ENCODE peak calls at places on chromosomes 3 and 15, in eight cellular contexts. R is activated T-helper 1 cell treated with Interleukin-2 at 50 U/mL for 16 hours; Y is CD8-positive, alpha-beta T cell; P is spleen; E is GM12864; W is bronchial epithelial cell; B is epithelial cell of esophagus; O is EL. N is an unnamed sample.

GRCh38 chr3:138234401-138235179 is 47.5 kb downstream of the ARMC8 start:
- DNase-seq in R (no peak), Y (no peak), P (no peak), E (no peak), W (no peak), B (no peak), O (peak; percentile 10), N (peak; percentile 34)

GRCh38 chr3:166011771-166012170 is 174.5 kb upstream of the BCHE start:
- DNase-seq in R (no peak), Y (no peak), P (no peak), E (no peak), W (no peak), B (no peak), O (no peak), N (no peak)

GRCh38 chr15:27933562-27933961 is 165.6 kb downstream of the OCA2 start:
- DNase-seq in R (no peak), Y (no peak), P (no peak), E (no peak), W (no peak), B (peak; percentile 24), O (no peak), N (no peak)

GRCh38 chr3:157938154-157938774 is 168.0 kb downstream of the SHOX2 start:
- DNase-seq in R (no peak), Y (no peak), P (no peak), E (no peak), W (peak; percentile 60), B (peak; percentile 67), O (peak; percentile 30), N (peak; percentile 40)

GRCh38 chr3:6644070-6644929 is 216.6 kb upstream of the GRM7 start:
- DNase-seq in R (no peak), Y (no peak), P (no peak), E (no peak), W (no peak), B (no peak), O (no peak), N (no peak)

GRCh38 chr15:75161788-75162414 is 39.8 kb upstream of the C15orf39 start:
- DNase-seq in R (no peak), Y (no peak), P (peak; percentile 74), E (no peak), W (peak; percentile 36), B (peak; percentile 52), O (no peak), N (no peak)

GRCh38 chr15:101081900-101082299 is 162.7 kb downstream of the LRRK1 start:
- DNase-seq in R (no peak), Y (no peak), P (no peak), E (no peak), W (no peak), B (no peak), O (no peak), N (no peak)

GRCh38 chr3:65894679-65895078 is 144.0 kb downstream of the MAGI1 start:
- DNase-seq in R (no peak), Y (no peak), P (no peak), E (no peak), W (peak; percentile 77), B (peak; percentile 87), O (peak; percentile 48), N (peak; percentile 85)

GRCh38 chr3:13879946-13880810 is at the start of gene WNT7A:
- DNase-seq in R (peak; percentile 63), Y (peak; percentile 53), P (peak; percentile 81), E (no peak), W (peak; percentile 50), B (peak; percentile 77), O (peak; percentile 13), N (peak; percentile 74)

GRCh38 chr15:64740361-64741170 is 34.8 kb downstream of the RBPMS2 start:
- DNase-seq in R (no peak), Y (no peak), P (no peak), E (no peak), W (peak; percentile 66), B (peak; percentile 55), O (peak; percentile 49), N (peak; percentile 50)

GRCh38 chr3:143142354-143142753 is 22.8 kb downstream of the CHST2 start:
- DNase-seq in R (no peak), Y (no peak), P (no peak), E (no peak), W (no peak), B (no peak), O (no peak), N (no peak)

GRCh38 chr3:22296641-22297040 is 545.6 kb upstream of the ZNF385D start:
- DNase-seq in R (no peak), Y (no peak), P (no peak), E (no peak), W (no peak), B (peak; percentile 7), O (peak; percentile 6), N (no peak)

GRCh38 chr3:3200632-3201212 is 21.2 kb upstream of the CRBN start:
- DNase-seq in R (no peak), Y (no peak), P (no peak), E (peak; percentile 40), W (peak; percentile 59), B (peak; percentile 71), O (peak; percentile 60), N (peak; percentile 46)

GRCh38 chr3:51718547-51719412 is 11.9 kb downstream of the GRM2 start:
- DNase-seq in R (no peak), Y (no peak), P (no peak), E (peak; percentile 10), W (peak; percentile 55), B (peak; percentile 69), O (peak; percentile 65), N (peak; percentile 61)

GRCh38 chr15:89802231-89802928 is 12.3 kb downstream of the ANPEP start:
- DNase-seq in R (no peak), Y (no peak), P (peak; percentile 54), E (no peak), W (no peak), B (no peak), O (no peak), N (no peak)

GRCh38 chr15:68187559-68187958 is 17.6 kb downstream of the CALML4 start:
- DNase-seq in R (no peak), Y (no peak), P (no peak), E (no peak), W (peak; percentile 28), B (peak; percentile 15), O (peak; percentile 66), N (peak; percentile 41)

GRCh38 chr3:21750831-21751391 is at the start of gene ZNF385D:
- DNase-seq in R (no peak), Y (no peak), P (no peak), E (no peak), W (peak; percentile 31), B (peak; percentile 33), O (peak; percentile 64), N (peak; percentile 51)

GRCh38 chr15:83927704-83928391 is 273.9 kb downstream of the ADAMTSL3 start:
- DNase-seq in R (no peak), Y (no peak), P (no peak), E (peak; percentile 45), W (no peak), B (no peak), O (no peak), N (no peak)

GRCh38 chr15:94193906-94194305 is 37.5 kb upstream of the MCTP2 start:
- DNase-seq in R (no peak), Y (no peak), P (no peak), E (no peak), W (peak; percentile 76), B (peak; percentile 63), O (no peak), N (no peak)

GRCh38 chr15:60582370-60583036 is 103.6 kb upstream of the ICE2 start:
- DNase-seq in R (peak; percentile 29), Y (no peak), P (no peak), E (no peak), W (no peak), B (no peak), O (no peak), N (no peak)

GRCh38 chr3:11170052-11170770 is 15.9 kb downstream of the HRH1 start:
- DNase-seq in R (no peak), Y (no peak), P (peak; percentile 27), E (no peak), W (no peak), B (no peak), O (no peak), N (no peak)

GRCh38 chr3:112512320-112512719 is 13.0 kb upstream of the BTLA start:
- DNase-seq in R (no peak), Y (no peak), P (no peak), E (no peak), W (no peak), B (no peak), O (no peak), N (no peak)

GRCh38 chr3:173911446-173911845 is 513.9 kb downstream of the NLGN1 start:
- DNase-seq in R (no peak), Y (no peak), P (no peak), E (no peak), W (no peak), B (no peak), O (no peak), N (no peak)

GRCh38 chr3:51686512-51687215 is 15.6 kb downstream of the TEX264 start:
- DNase-seq in R (peak; percentile 78), Y (peak; percentile 78), P (peak; percentile 95), E (peak; percentile 44), W (peak; percentile 52), B (peak; percentile 63), O (peak; percentile 82), N (peak; percentile 80)

GRCh38 chr3:1228289-1228688 is 135.5 kb downstream of the CNTN6 start:
- DNase-seq in R (no peak), Y (no peak), P (no peak), E (no peak), W (no peak), B (no peak), O (no peak), N (no peak)

GRCh38 chr15:52778457-52778856 is 11.7 kb downstream of the ONECUT1 start:
- DNase-seq in R (no peak), Y (no peak), P (no peak), E (no peak), W (no peak), B (no peak), O (no peak), N (no peak)